ENCODE peak calls at places on chromosomes 16 and 17, in ten cellular contexts. S is C1 segment of cervical spinal cord; J is NCI-H345; O is hippocampal formation; E is dermis microvascular lymphatic vessel endothelial cell; U is GM13976; C is activated naive CD4-positive, alpha-beta T cell; R is GM20000; W is stomach; N is GOT3. F is an unnamed sample.

GRCh38 chr16:30032083-30032819 is 1.2 kb upstream of the TLCD3B start:
- DNase-seq in S (no peak), J (peak; percentile 79), O (no peak), E (peak; percentile 45), U (peak; percentile 88), C (no peak), R (peak; percentile 86), W (peak; percentile 48), N (peak; percentile 21), F (peak; percentile 69)

GRCh38 chr17:43755389-43755875 is 3.2 kb downstream of the SOST start:
- DNase-seq in S (no peak), J (peak; percentile 3), O (no peak), E (no peak), U (peak; percentile 51), C (no peak), R (no peak), W (no peak), N (no peak), F (no peak)

GRCh38 chr17:19332371-19333131 is 30.0 kb downstream of the B9D1 start:
- DNase-seq in S (no peak), J (no peak), O (no peak), E (no peak), U (peak; percentile 49), C (no peak), R (peak; percentile 24), W (peak; percentile 23), N (no peak), F (no peak)

GRCh38 chr17:12050646-12051225 is 30.1 kb downstream of the MAP2K4 start:
- DNase-seq in S (no peak), J (no peak), O (no peak), E (no peak), U (no peak), C (no peak), R (no peak), W (no peak), N (no peak), F (no peak)

GRCh38 chr16:65410801-65411200 is 288.9 kb upstream of the CDH11 start:
- DNase-seq in S (no peak), J (no peak), O (no peak), E (no peak), U (no peak), C (no peak), R (no peak), W (no peak), N (no peak), F (no peak)

GRCh38 chr16:17389392-17389791 is 81.4 kb downstream of the XYLT1 start:
- DNase-seq in S (no peak), J (no peak), O (no peak), E (no peak), U (no peak), C (no peak), R (no peak), W (no peak), N (no peak), F (no peak)

GRCh38 chr17:46154151-46154816 is 38.9 kb downstream of the KANSL1 start:
- DNase-seq in S (no peak), J (no peak), O (no peak), E (no peak), U (no peak), C (no peak), R (no peak), W (no peak), N (no peak), F (no peak)

GRCh38 chr17:3401786-3402185 is 3.6 kb upstream of the OR1E1 start:
- DNase-seq in S (no peak), J (no peak), O (no peak), E (no peak), U (no peak), C (no peak), R (no peak), W (no peak), N (no peak), F (no peak)

GRCh38 chr16:58377932-58378331 is 14.3 kb upstream of the GINS3 start:
- DNase-seq in S (no peak), J (no peak), O (no peak), E (peak; percentile 64), U (no peak), C (no peak), R (no peak), W (no peak), N (no peak), F (no peak)

GRCh38 chr16:75189638-75190245 is 17.2 kb downstream of the CTRB2 start:
- DNase-seq in S (no peak), J (no peak), O (no peak), E (no peak), U (no peak), C (no peak), R (no peak), W (no peak), N (no peak), F (no peak)

GRCh38 chr17:10754861-10755591 is 25.2 kb upstream of the TMEM220 start:
- DNase-seq in S (no peak), J (no peak), O (no peak), E (no peak), U (no peak), C (no peak), R (no peak), W (no peak), N (no peak), F (no peak)

GRCh38 chr16:89031715-89032659 is 55.0 kb upstream of the CBFA2T3 start:
- DNase-seq in S (peak; percentile 52), J (no peak), O (no peak), E (no peak), U (peak; percentile 79), C (no peak), R (peak; percentile 84), W (peak; percentile 37), N (no peak), F (peak; percentile 22)

GRCh38 chr16:47311738-47312505 is 148.9 kb downstream of the ITFG1 start:
- DNase-seq in S (peak; percentile 8), J (no peak), O (peak; percentile 67), E (no peak), U (no peak), C (no peak), R (no peak), W (no peak), N (no peak), F (no peak)

GRCh38 chr17:73066148-73066884 is 26.2 kb downstream of the SLC39A11 start:
- DNase-seq in S (no peak), J (no peak), O (no peak), E (no peak), U (no peak), C (no peak), R (no peak), W (no peak), N (no peak), F (no peak)

GRCh38 chr17:62965149-62965648 is 836 bp upstream of the TANC2 start:
- DNase-seq in S (no peak), J (no peak), O (no peak), E (no peak), U (no peak), C (no peak), R (no peak), W (no peak), N (no peak), F (no peak)

GRCh38 chr17:32970281-32970680 is 21.4 kb upstream of the SPACA3 start:
- DNase-seq in S (no peak), J (no peak), O (no peak), E (no peak), U (no peak), C (no peak), R (no peak), W (no peak), N (no peak), F (peak; percentile 52)

GRCh38 chr16:84528317-84528716 is 23.9 kb upstream of the MEAK7 start:
- DNase-seq in S (no peak), J (no peak), O (no peak), E (no peak), U (no peak), C (no peak), R (no peak), W (no peak), N (no peak), F (no peak)

GRCh38 chr17:42672038-42672437 is 4.8 kb downstream of the PLEKHH3 start:
- DNase-seq in S (no peak), J (no peak), O (no peak), E (no peak), U (no peak), C (no peak), R (no peak), W (no peak), N (no peak), F (no peak)

GRCh38 chr17:72456026-72456569 is 335.3 kb downstream of the SOX9 start:
- DNase-seq in S (no peak), J (no peak), O (no peak), E (no peak), U (no peak), C (no peak), R (no peak), W (peak; percentile 63), N (no peak), F (no peak)

GRCh38 chr17:81291662-81292061 is 3.4 kb downstream of the SLC38A10 start:
- DNase-seq in S (peak; percentile 9), J (peak; percentile 57), O (peak; percentile 17), E (peak; percentile 46), U (peak; percentile 86), C (peak; percentile 25), R (peak; percentile 82), W (peak; percentile 83), N (no peak), F (peak; percentile 32)

GRCh38 chr17:18225562-18226283 is at the start of gene LLGL1:
- DNase-seq in S (no peak), J (no peak), O (no peak), E (no peak), U (no peak), C (no peak), R (peak; percentile 59), W (no peak), N (no peak), F (no peak)

GRCh38 chr16:87965417-87965816 is 14.2 kb downstream of the BANP start:
- DNase-seq in S (no peak), J (no peak), O (no peak), E (no peak), U (no peak), C (no peak), R (no peak), W (no peak), N (no peak), F (no peak)

GRCh38 chr17:76196675-76197074 is 43.6 kb downstream of the RNF157 start:
- DNase-seq in S (peak; percentile 6), J (no peak), O (no peak), E (no peak), U (no peak), C (no peak), R (no peak), W (peak; percentile 52), N (no peak), F (no peak)

GRCh38 chr16:87569601-87570559 is 32.4 kb upstream of the JPH3 start:
- DNase-seq in S (no peak), J (no peak), O (no peak), E (peak; percentile 51), U (no peak), C (no peak), R (no peak), W (no peak), N (no peak), F (no peak)

GRCh38 chr17:72974605-72975232 is 117.8 kb downstream of the SLC39A11 start:
- DNase-seq in S (no peak), J (peak; percentile 62), O (no peak), E (no peak), U (no peak), C (no peak), R (no peak), W (no peak), N (no peak), F (no peak)

GRCh38 chr17:15944720-15945492 is at the start of gene ADORA2B:
- DNase-seq in S (no peak), J (peak; percentile 8), O (no peak), E (peak; percentile 41), U (peak; percentile 81), C (no peak), R (peak; percentile 87), W (peak; percentile 60), N (peak; percentile 61), F (no peak)

GRCh38 chr17:31492880-31493655 is 101.6 kb downstream of the RAB11FIP4 start:
- DNase-seq in S (peak; percentile 32), J (no peak), O (peak; percentile 36), E (no peak), U (peak; percentile 81), C (no peak), R (peak; percentile 83), W (peak; percentile 43), N (no peak), F (no peak)

GRCh38 chr16:69089091-69089912 is 16.2 kb upstream of the HAS3 start:
- DNase-seq in S (no peak), J (peak; percentile 70), O (no peak), E (no peak), U (peak; percentile 49), C (no peak), R (no peak), W (peak; percentile 40), N (no peak), F (no peak)

F was measured in MM.1S.